ENCODE peak calls at places on chromosomes 12 and 14, in ten cellular contexts. T, N, A, F, Z, X, Q, U, B and G are unnamed samples.

GRCh38 chr12:47184813-47185212 is 105.1 kb upstream of the AMIGO2 start:
- DNase-seq in T (no peak), N (no peak), A (no peak), F (no peak), Z (no peak), X (no peak), Q (no peak), U (no peak), B (no peak), G (no peak)

GRCh38 chr12:120468846-120469449 is 600 bp downstream of the SRSF9 start:
- DNase-seq in T (no peak), N (no peak), A (no peak), F (peak), Z (no peak), X (peak), Q (no peak), U (no peak), B (peak), G (no peak)

GRCh38 chr12:62654558-62655241 is 188.1 kb downstream of the MON2 start:
- DNase-seq in T (no peak), N (no peak), A (no peak), F (no peak), Z (no peak), X (no peak), Q (no peak), U (peak), B (no peak), G (peak)

GRCh38 chr14:89368490-89369477 is 48.2 kb downstream of the FOXN3 start:
- DNase-seq in T (no peak), N (no peak), A (no peak), F (no peak), Z (no peak), X (no peak), Q (no peak), U (no peak), B (no peak), G (no peak)

GRCh38 chr12:123267991-123268843 is 3.4 kb downstream of the CDK2AP1 start:
- DNase-seq in T (peak), N (no peak), A (peak), F (no peak), Z (no peak), X (peak), Q (no peak), U (peak), B (no peak), G (peak)

GRCh38 chr12:100867639-100868393 is 73.2 kb downstream of the ANO4 start:
- DNase-seq in T (no peak), N (no peak), A (no peak), F (no peak), Z (no peak), X (no peak), Q (no peak), U (no peak), B (no peak), G (no peak)

GRCh38 chr12:113244015-113244983 is 23.0 kb downstream of the TPCN1 start:
- DNase-seq in T (no peak), N (no peak), A (peak), F (no peak), Z (no peak), X (peak), Q (peak), U (peak), B (no peak), G (no peak)

GRCh38 chr14:67583711-67584644 is 16.1 kb downstream of the PIGH start:
- DNase-seq in T (peak), N (no peak), A (no peak), F (peak), Z (peak), X (no peak), Q (peak), U (peak), B (peak), G (peak)

GRCh38 chr14:22155582-22155981 is 433.4 kb downstream of the DAD1 start:
- DNase-seq in T (no peak), N (no peak), A (no peak), F (no peak), Z (no peak), X (no peak), Q (no peak), U (no peak), B (no peak), G (no peak)

GRCh38 chr14:53570411-53571387 is 385.9 kb downstream of the BMP4 start:
- DNase-seq in T (no peak), N (no peak), A (no peak), F (no peak), Z (no peak), X (no peak), Q (no peak), U (no peak), B (no peak), G (no peak)

GRCh38 chr12:80700327-80700726 is 7.1 kb upstream of the MYF6 start:
- DNase-seq in T (no peak), N (no peak), A (no peak), F (no peak), Z (no peak), X (no peak), Q (no peak), U (no peak), B (no peak), G (no peak)

GRCh38 chr14:101731187-101732080 is 30.1 kb upstream of the PPP2R5C start:
- DNase-seq in T (peak), N (no peak), A (peak), F (peak), Z (peak), X (no peak), Q (peak), U (peak), B (peak), G (peak)

GRCh38 chr14:75427482-75428229 is at the start of gene JDP2:
- DNase-seq in T (peak), N (no peak), A (peak), F (peak), Z (peak), X (peak), Q (peak), U (peak), B (peak), G (peak)

GRCh38 chr12:69119770-69120169 is 119.6 kb upstream of the CPSF6 start:
- DNase-seq in T (no peak), N (no peak), A (no peak), F (no peak), Z (no peak), X (no peak), Q (no peak), U (no peak), B (no peak), G (no peak)

GRCh38 chr14:74910556-74910955 is 12.5 kb downstream of the RPS6KL1 start:
- DNase-seq in T (no peak), N (no peak), A (no peak), F (no peak), Z (no peak), X (no peak), Q (no peak), U (no peak), B (no peak), G (no peak)

GRCh38 chr12:96434107-96434506 is 33.9 kb upstream of the CDK17 start:
- DNase-seq in T (peak), N (no peak), A (no peak), F (peak), Z (peak), X (no peak), Q (peak), U (no peak), B (peak), G (peak)

GRCh38 chr14:93905623-93906022 is 21.5 kb upstream of the FAM181A start:
- DNase-seq in T (no peak), N (no peak), A (no peak), F (no peak), Z (no peak), X (no peak), Q (no peak), U (no peak), B (no peak), G (no peak)

GRCh38 chr14:24232645-24233537 is at the start of gene GMPR2:
- DNase-seq in T (peak), N (no peak), A (no peak), F (no peak), Z (no peak), X (peak), Q (peak), U (peak), B (no peak), G (no peak)

GRCh38 chr12:14716848-14717444 is 20.5 kb upstream of the GUCY2C start:
- DNase-seq in T (peak), N (peak), A (peak), F (peak), Z (peak), X (no peak), Q (peak), U (peak), B (peak), G (peak)

GRCh38 chr14:104237651-104238423 is 99.5 kb downstream of the KIF26A start:
- DNase-seq in T (no peak), N (no peak), A (no peak), F (no peak), Z (no peak), X (no peak), Q (no peak), U (no peak), B (no peak), G (no peak)

GRCh38 chr14:99734406-99735051 is 50.4 kb downstream of the CYP46A1 start:
- DNase-seq in T (no peak), N (no peak), A (no peak), F (no peak), Z (no peak), X (no peak), Q (no peak), U (peak), B (no peak), G (no peak)